ENCODE peak calls at places on chromosomes 7 and 10, in seven cellular contexts. M is IMR-90, S is foreskin keratinocyte, G is osteocyte, H is GM23338, R is cardiac fibroblast, P is dorsolateral prefrontal cortex. K is an unnamed sample.

GRCh38 chr7:151428393-151429231 is 11.3 kb downstream of the CRYGN start:
- DNase-seq in M (peak), S (no peak), G (no peak), H (no peak), R (no peak), P (no peak), K (no peak)

GRCh38 chr7:1290262-1291039 is 57.8 kb downstream of the UNCX start:
- DNase-seq in M (no peak), S (no peak), G (no peak), H (peak), R (peak), P (peak), K (no peak)

GRCh38 chr10:89301721-89302445 is at the start of gene IFIT2:
- DNase-seq in M (peak), S (no peak), G (no peak), H (peak), R (peak), P (peak), K (peak)

GRCh38 chr10:80530251-80530650 is 7.5 kb upstream of the SH2D4B start:
- DNase-seq in M (peak), S (no peak), G (no peak), H (no peak), R (peak), P (no peak), K (no peak)

GRCh38 chr10:19819419-19820033 is 3.3 kb downstream of the PLXDC2 start:
- DNase-seq in M (peak), S (no peak), G (no peak), H (peak), R (peak), P (no peak), K (peak)

GRCh38 chr7:27080844-27081423 is 14.9 kb downstream of the HOXA1 start:
- DNase-seq in M (peak), S (peak), G (no peak), H (peak), R (no peak), P (no peak), K (no peak)

GRCh38 chr7:35261476-35262285 is 7.8 kb upstream of the TBX20 start:
- DNase-seq in M (no peak), S (no peak), G (no peak), H (peak), R (no peak), P (no peak), K (no peak)

GRCh38 chr10:129586897-129587443 is 119.9 kb downstream of the MGMT start:
- DNase-seq in M (peak), S (no peak), G (no peak), H (peak), R (peak), P (no peak), K (no peak)

GRCh38 chr10:104614245-104614831 is 26.8 kb upstream of the SORCS3 start:
- DNase-seq in M (peak), S (no peak), G (no peak), H (peak), R (peak), P (no peak), K (peak)

GRCh38 chr7:42726066-42726785 is 185.6 kb downstream of the C7orf25 start:
- DNase-seq in M (no peak), S (no peak), G (no peak), H (no peak), R (peak), P (no peak), K (no peak)

GRCh38 chr7:66913118-66914049 is 7.6 kb upstream of the TMEM248 start:
- DNase-seq in M (no peak), S (no peak), G (no peak), H (no peak), R (no peak), P (no peak), K (no peak)

GRCh38 chr7:25389489-25390106 is 161.3 kb upstream of the NPVF start:
- DNase-seq in M (peak), S (no peak), G (no peak), H (peak), R (peak), P (no peak), K (peak)

GRCh38 chr10:94747838-94748237 is 14.6 kb upstream of the CYP2C19 start:
- DNase-seq in M (no peak), S (no peak), G (no peak), H (no peak), R (no peak), P (no peak), K (no peak)

GRCh38 chr10:63466168-63466935 is 575 bp upstream of the JMJD1C start:
- DNase-seq in M (peak), S (peak), G (no peak), H (peak), R (peak), P (peak), K (peak)

GRCh38 chr10:130215918-130216205 is 79.7 kb downstream of the GLRX3 start:
- DNase-seq in M (no peak), S (no peak), G (peak), H (no peak), R (no peak), P (peak), K (no peak)

GRCh38 chr7:22219739-22220493 is 137.0 kb downstream of the RAPGEF5 start:
- DNase-seq in M (no peak), S (no peak), G (no peak), H (no peak), R (peak), P (no peak), K (no peak)

GRCh38 chr10:69655868-69656555 is 26.0 kb downstream of the FAM241B start:
- DNase-seq in M (no peak), S (no peak), G (no peak), H (no peak), R (no peak), P (no peak), K (no peak)

GRCh38 chr7:39826166-39826565 is 123.9 kb upstream of the CDK13 start:
- DNase-seq in M (no peak), S (no peak), G (no peak), H (no peak), R (no peak), P (no peak), K (no peak)

GRCh38 chr10:19788902-19789301 is 27.3 kb upstream of the PLXDC2 start:
- DNase-seq in M (peak), S (no peak), G (no peak), H (peak), R (peak), P (no peak), K (no peak)

GRCh38 chr10:78718032-78718572 is 350.7 kb upstream of the ZMIZ1 start:
- DNase-seq in M (peak), S (no peak), G (no peak), H (no peak), R (no peak), P (no peak), K (no peak)

GRCh38 chr7:1733908-1734252 is 63.8 kb downstream of the ELFN1 start:
- DNase-seq in M (no peak), S (no peak), G (no peak), H (no peak), R (no peak), P (no peak), K (no peak)

GRCh38 chr10:21726601-21727295 is 192.7 kb downstream of the MLLT10 start:
- DNase-seq in M (peak), S (no peak), G (no peak), H (no peak), R (no peak), P (no peak), K (no peak)

GRCh38 chr7:134298902-134299683 is 17.6 kb downstream of the SLC35B4 start:
- DNase-seq in M (peak), S (no peak), G (no peak), H (no peak), R (no peak), P (peak), K (no peak)

GRCh38 chr10:37095822-37096593 is 29.4 kb upstream of the ANKRD30A start:
- DNase-seq in M (no peak), S (no peak), G (no peak), H (no peak), R (no peak), P (no peak), K (no peak)

GRCh38 chr7:2373124-2373556 is 18.5 kb downstream of the EIF3B start:
- DNase-seq in M (no peak), S (no peak), G (no peak), H (no peak), R (no peak), P (no peak), K (no peak)

GRCh38 chr7:2123916-2124315 is 108.8 kb downstream of the MAD1L1 start:
- DNase-seq in M (no peak), S (no peak), G (no peak), H (no peak), R (no peak), P (no peak), K (no peak)

GRCh38 chr7:80393786-80394185 is 118.1 kb downstream of the GNAT3 start:
- DNase-seq in M (no peak), S (no peak), G (no peak), H (no peak), R (no peak), P (no peak), K (no peak)

GRCh38 chr10:49502358-49502757 is 36.6 kb downstream of the ERCC6 start:
- DNase-seq in M (peak), S (no peak), G (no peak), H (no peak), R (peak), P (no peak), K (no peak)

GRCh38 chr7:25095516-25096345 is 29.3 kb downstream of the CYCS start:
- DNase-seq in M (no peak), S (no peak), G (no peak), H (no peak), R (no peak), P (no peak), K (no peak)

GRCh38 chr7:114484226-114484625 is 69.6 kb downstream of the FOXP2 start:
- DNase-seq in M (no peak), S (no peak), G (no peak), H (no peak), R (no peak), P (no peak), K (no peak)

DNA sequence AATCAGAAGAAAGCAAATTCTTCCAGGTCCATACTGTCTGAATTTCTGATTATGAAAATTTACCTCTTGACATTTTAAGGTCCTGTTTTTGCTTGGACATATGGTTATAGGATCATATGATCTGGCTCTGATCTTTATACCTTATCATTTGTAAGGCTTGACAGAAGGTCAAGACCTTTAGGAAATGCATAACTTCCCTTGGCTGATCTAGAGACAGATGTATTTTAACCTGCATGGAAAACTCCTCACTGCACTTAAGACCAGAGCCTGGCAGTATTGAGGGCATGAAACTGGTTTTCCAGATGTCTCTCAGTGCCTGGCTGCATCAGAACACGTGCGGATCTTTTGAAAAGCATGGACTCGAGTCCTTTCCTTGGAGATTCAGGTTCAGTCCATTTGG is 55.9 kb downstream of the TRRAP start:
- DNase-seq in M (no peak), S (no peak), G (no peak), H (no peak), R (no peak), P (no peak), K (no peak)
- TF ChIP-seq CTCF in M (no peak), S (no peak), G (no peak), H (no peak), R (no peak), P (no peak), K (no peak)

DNA sequence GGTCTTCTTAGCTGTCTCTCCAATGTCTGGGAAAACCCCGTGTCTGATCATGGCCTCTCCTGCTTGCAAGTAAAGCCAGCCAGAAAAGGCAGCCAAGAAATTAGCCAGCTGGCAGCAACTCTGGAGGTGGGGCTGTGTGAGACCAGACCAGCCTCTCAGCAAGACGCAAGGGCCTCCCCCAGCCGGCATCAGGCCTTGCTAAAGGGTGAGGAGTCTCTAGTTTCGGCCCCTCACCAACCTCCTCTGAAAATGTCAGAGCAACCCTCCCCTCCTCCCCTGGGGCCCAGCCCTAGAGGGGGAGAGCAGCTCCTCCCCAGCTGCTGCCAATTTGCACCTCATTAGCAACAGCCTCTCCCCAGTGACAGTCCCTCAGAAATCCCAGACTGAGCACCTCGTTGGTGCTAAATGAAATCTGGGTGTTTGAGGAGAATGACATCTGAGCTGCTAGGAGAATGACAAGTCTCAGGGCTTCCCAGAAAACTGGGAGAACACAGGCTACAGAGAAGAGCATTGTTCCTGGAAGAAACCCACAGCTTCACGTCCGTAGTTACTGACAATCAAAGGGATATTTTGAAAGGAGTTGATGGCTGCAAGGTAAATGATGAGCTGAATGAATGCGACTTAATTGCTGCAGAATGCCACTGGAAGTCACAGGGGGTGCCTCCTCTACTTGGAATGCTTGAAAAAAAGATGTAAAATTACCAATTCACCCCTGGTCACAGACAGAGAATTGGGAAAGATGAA is 25.9 kb downstream of the DGKI start:
- DNase-seq in M (peak), S (no peak), G (no peak), H (peak), R (peak), P (peak), K (peak)
- TF ChIP-seq CTCF in M (no peak), S (no peak), G (no peak), H (no peak), R (no peak), P (no peak), K (no peak)

GRCh38 chr7:15005672-15006071 is 103.1 kb upstream of the DGKB start:
- DNase-seq in M (no peak), S (no peak), G (no peak), H (no peak), R (no peak), P (no peak), K (no peak)

GRCh38 chr7:15011289-15011688 is 108.7 kb upstream of the DGKB start:
- DNase-seq in M (no peak), S (no peak), G (no peak), H (peak), R (no peak), P (no peak), K (no peak)

GRCh38 chr7:15012135-15012534 is 109.6 kb upstream of the DGKB start:
- DNase-seq in M (no peak), S (no peak), G (no peak), H (no peak), R (no peak), P (no peak), K (no peak)

GRCh38 chr7:15007507-15007906 is 105.0 kb upstream of the DGKB start:
- DNase-seq in M (no peak), S (no peak), G (no peak), H (peak), R (peak), P (no peak), K (no peak)
- TF ChIP-seq CTCF in M (peak), S (peak), G (peak), H (peak), R (peak), P (no peak), K (no peak)

GRCh38 chr10:73914036-73914435 is 3.1 kb downstream of the PLAU start:
- DNase-seq in M (no peak), S (no peak), G (no peak), H (peak), R (no peak), P (no peak), K (no peak)

GRCh38 chr10:73910764-73911552 is at the start of gene PLAU:
- DNase-seq in M (peak), S (no peak), G (peak), H (peak), R (no peak), P (no peak), K (peak)

GRCh38 chr10:73909716-73910115 is 1.2 kb upstream of the PLAU start:
- DNase-seq in M (no peak), S (no peak), G (no peak), H (no peak), R (no peak), P (no peak), K (no peak)

GRCh38 chr10:73910401-73910763 is 550 bp upstream of the PLAU start:
- DNase-seq in M (peak), S (no peak), G (no peak), H (no peak), R (no peak), P (no peak), K (peak)

DNA sequence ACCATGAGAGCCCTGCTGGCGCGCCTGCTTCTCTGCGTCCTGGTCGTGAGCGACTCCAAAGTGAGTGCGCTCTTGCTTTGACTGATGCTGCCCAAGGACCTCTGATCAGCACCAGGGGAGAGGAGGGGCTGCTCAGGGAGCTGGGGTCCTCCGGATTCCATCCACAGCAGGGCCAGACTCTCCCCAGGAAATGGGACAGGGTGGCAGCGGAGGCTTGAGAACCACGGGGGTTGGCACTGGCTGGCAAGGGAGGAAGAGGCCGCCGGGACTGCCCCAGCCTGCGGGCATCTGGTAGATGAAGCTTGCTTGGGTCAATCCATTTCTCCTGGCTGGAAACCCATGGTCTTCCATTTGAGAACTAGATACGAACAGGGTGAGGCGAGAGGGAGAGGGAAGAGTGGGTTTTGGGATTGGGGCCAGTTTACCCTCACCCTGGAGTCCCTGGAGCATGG is 647 bp downstream of the PLAU start:
- DNase-seq in M (peak), S (no peak), G (no peak), H (no peak), R (peak), P (no peak), K (no peak)
- TF ChIP-seq CTCF in M (no peak), S (no peak), G (no peak), H (no peak), R (no peak), P (no peak), K (no peak)

DNA sequence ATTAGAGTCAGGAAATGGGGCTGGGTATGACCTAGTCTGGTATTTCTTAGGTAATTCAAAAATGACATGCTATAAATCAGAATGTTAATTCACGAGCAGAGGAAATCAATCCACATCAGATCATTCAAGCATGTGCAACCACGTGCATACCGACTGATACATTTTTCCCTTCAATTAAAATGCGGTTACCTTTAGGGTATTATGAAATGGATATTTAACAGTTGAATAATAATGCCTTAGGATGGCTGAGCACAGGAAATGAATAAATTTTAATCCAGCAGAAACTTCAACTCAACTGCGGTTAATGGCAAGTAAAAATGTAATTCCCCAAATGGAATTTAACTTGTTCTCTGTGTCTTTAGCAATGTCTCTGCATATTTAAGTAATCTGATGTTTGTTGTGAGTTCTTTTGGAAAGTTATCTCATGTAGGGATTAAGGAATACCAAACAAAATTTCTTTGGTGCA is 9.2 kb downstream of the CPA2 start:
- DNase-seq in M (no peak), S (peak), G (no peak), H (no peak), R (no peak), P (no peak), K (no peak)
- TF ChIP-seq CTCF in M (no peak), S (no peak), G (no peak), H (no peak), R (no peak), P (no peak), K (no peak)

GRCh38 chr10:123897146-123897545 is 5.5 kb upstream of the CPXM2 start:
- DNase-seq in M (no peak), S (no peak), G (no peak), H (peak), R (no peak), P (no peak), K (no peak)
- TF ChIP-seq CTCF in M (no peak), S (peak), G (no peak), H (peak), R (no peak), P (no peak), K (no peak)